ENCODE peak calls at places on chromosomes 16 and 17, in five cellular contexts. One of them, this sample, is unnamed.

GRCh38 chr17:41773190-41773588 is 13.3 kb downstream of the JUP start:
- DNase-seq in H1: no peak
- DNase-seq in K562: no peak
- DNase-seq in A549: peak
- DNase-seq in HepG2: peak
- DNase-seq in this sample: no peak

GRCh38 chr17:50316016-50316587 is 29.8 kb upstream of the XYLT2 start:
- DNase-seq in K562: no peak
- DNase-seq in A549: no peak
- DNase-seq in HepG2: no peak
- DNase-seq in H1: no peak
- DNase-seq in this sample: peak

GRCh38 chr16:50188619-50189136 is 35.6 kb downstream of the TENT4B start:
- DNase-seq in HepG2: no peak
- DNase-seq in K562: no peak
- DNase-seq in A549: no peak
- DNase-seq in H1: no peak
- DNase-seq in this sample: no peak

GRCh38 chr17:76701471-76701967 is 9.2 kb downstream of the MXRA7 start:
- DNase-seq in A549: no peak
- DNase-seq in K562: no peak
- DNase-seq in H1: no peak
- DNase-seq in HepG2: peak
- DNase-seq in this sample: no peak

GRCh38 chr16:89581045-89581695 is 5.6 kb downstream of the CPNE7 start:
- DNase-seq in H1: no peak
- DNase-seq in K562: no peak
- DNase-seq in HepG2: peak
- DNase-seq in A549: peak
- DNase-seq in this sample: no peak

GRCh38 chr17:47288531-47289116 is 35.0 kb downstream of the ITGB3 start:
- DNase-seq in HepG2: no peak
- DNase-seq in A549: peak
- DNase-seq in K562: peak
- DNase-seq in H1: no peak
- DNase-seq in this sample: no peak

GRCh38 chr17:61289408-61290385 is 109.9 kb upstream of the TBX2 start:
- DNase-seq in K562: no peak
- DNase-seq in H1: no peak
- DNase-seq in HepG2: no peak
- DNase-seq in A549: no peak
- DNase-seq in this sample: no peak

GRCh38 chr16:734981-735881 is 5.6 kb downstream of the CIAO3 start:
- DNase-seq in A549: no peak
- DNase-seq in H1: no peak
- DNase-seq in K562: no peak
- DNase-seq in HepG2: no peak
- DNase-seq in this sample: no peak

GRCh38 chr16:22220714-22221113 is 14.6 kb downstream of the EEF2K start:
- DNase-seq in A549: no peak
- DNase-seq in H1: no peak
- DNase-seq in HepG2: no peak
- DNase-seq in K562: no peak
- DNase-seq in this sample: no peak
- TF ChIP-seq KDM1A in A549: no peak
- TF ChIP-seq KDM1A in H1: no peak
- TF ChIP-seq KDM1A in HepG2: no peak
- TF ChIP-seq KDM1A in K562: no peak
- TF ChIP-seq KDM1A in this sample: no peak

GRCh38 chr16:51757921-51758479 is 606.9 kb upstream of the SALL1 start:
- DNase-seq in A549: no peak
- DNase-seq in K562: no peak
- DNase-seq in HepG2: no peak
- DNase-seq in H1: no peak
- DNase-seq in this sample: no peak
- TF ChIP-seq KDM1A in A549: no peak
- TF ChIP-seq KDM1A in K562: no peak
- TF ChIP-seq KDM1A in HepG2: no peak
- TF ChIP-seq KDM1A in H1: no peak
- TF ChIP-seq KDM1A in this sample: no peak

GRCh38 chr17:68512967-68513474 is 791 bp downstream of the PRKAR1A start:
- DNase-seq in A549: peak
- DNase-seq in H1: no peak
- DNase-seq in K562: peak
- DNase-seq in HepG2: no peak
- DNase-seq in this sample: no peak
- TF ChIP-seq KDM1A in A549: no peak
- TF ChIP-seq KDM1A in H1: no peak
- TF ChIP-seq KDM1A in K562: peak
- TF ChIP-seq KDM1A in HepG2: no peak
- TF ChIP-seq KDM1A in this sample: no peak

GRCh38 chr17:52482271-52482670 is 323.8 kb upstream of the CA10 start:
- DNase-seq in K562: no peak
- DNase-seq in HepG2: no peak
- DNase-seq in A549: no peak
- DNase-seq in H1: no peak
- DNase-seq in this sample: no peak
- TF ChIP-seq KDM1A in K562: no peak
- TF ChIP-seq KDM1A in HepG2: no peak
- TF ChIP-seq KDM1A in A549: no peak
- TF ChIP-seq KDM1A in H1: no peak
- TF ChIP-seq KDM1A in this sample: no peak

GRCh38 chr17:9307313-9307998 is 268.2 kb downstream of the STX8 start:
- DNase-seq in A549: no peak
- DNase-seq in H1: no peak
- DNase-seq in K562: no peak
- DNase-seq in HepG2: no peak
- DNase-seq in this sample: no peak
- TF ChIP-seq KDM1A in A549: no peak
- TF ChIP-seq KDM1A in H1: no peak
- TF ChIP-seq KDM1A in K562: no peak
- TF ChIP-seq KDM1A in HepG2: no peak
- TF ChIP-seq KDM1A in this sample: no peak

DNA sequence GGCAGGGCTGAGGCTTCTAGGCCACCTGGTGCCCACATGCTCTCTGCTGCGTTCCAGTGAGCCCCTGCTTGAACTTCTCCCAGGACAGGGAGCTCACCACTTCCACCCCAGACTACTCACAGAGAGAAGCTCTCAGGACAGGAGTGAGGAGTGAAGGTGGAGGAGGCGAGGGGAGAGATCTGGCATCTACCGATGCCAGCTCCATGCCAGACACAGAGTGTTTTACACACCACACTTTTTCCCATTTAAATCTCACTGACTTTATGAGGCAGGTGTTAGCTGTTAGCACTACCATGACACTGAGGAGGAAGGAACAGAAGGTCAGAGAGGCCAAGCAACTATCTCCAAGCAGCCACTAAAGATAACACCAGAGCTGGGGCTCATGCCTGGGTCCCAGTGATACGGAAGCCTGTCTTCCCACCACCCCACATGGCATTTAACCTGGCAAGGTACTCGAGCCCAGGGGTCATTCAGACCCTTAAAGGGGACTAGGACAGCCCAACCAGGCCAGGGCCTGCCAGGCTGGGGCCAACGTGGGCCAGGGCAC is 6.8 kb downstream of the FAM83G start:
- DNase-seq in K562: peak
- DNase-seq in HepG2: no peak
- DNase-seq in H1: no peak
- DNase-seq in A549: no peak
- DNase-seq in this sample: no peak
- TF ChIP-seq KDM1A in K562: no peak
- TF ChIP-seq KDM1A in HepG2: no peak
- TF ChIP-seq KDM1A in H1: no peak
- TF ChIP-seq KDM1A in A549: no peak
- TF ChIP-seq KDM1A in this sample: no peak

GRCh38 chr17:307295-307691 is 45.3 kb downstream of the RPH3AL start:
- DNase-seq in H1: no peak
- DNase-seq in A549: no peak
- DNase-seq in K562: no peak
- DNase-seq in HepG2: no peak
- DNase-seq in this sample: no peak

GRCh38 chr17:306536-307294 is 45.9 kb downstream of the RPH3AL start:
- DNase-seq in A549: no peak
- DNase-seq in HepG2: no peak
- DNase-seq in H1: no peak
- DNase-seq in K562: no peak
- DNase-seq in this sample: no peak

GRCh38 chr17:305090-305976 is 47.3 kb downstream of the RPH3AL start:
- DNase-seq in HepG2: no peak
- DNase-seq in A549: peak
- DNase-seq in K562: no peak
- DNase-seq in H1: no peak
- DNase-seq in this sample: no peak

GRCh38 chr17:304461-304860 is 48.1 kb downstream of the RPH3AL start:
- DNase-seq in A549: no peak
- DNase-seq in K562: no peak
- DNase-seq in H1: no peak
- DNase-seq in HepG2: no peak
- DNase-seq in this sample: no peak

DNA sequence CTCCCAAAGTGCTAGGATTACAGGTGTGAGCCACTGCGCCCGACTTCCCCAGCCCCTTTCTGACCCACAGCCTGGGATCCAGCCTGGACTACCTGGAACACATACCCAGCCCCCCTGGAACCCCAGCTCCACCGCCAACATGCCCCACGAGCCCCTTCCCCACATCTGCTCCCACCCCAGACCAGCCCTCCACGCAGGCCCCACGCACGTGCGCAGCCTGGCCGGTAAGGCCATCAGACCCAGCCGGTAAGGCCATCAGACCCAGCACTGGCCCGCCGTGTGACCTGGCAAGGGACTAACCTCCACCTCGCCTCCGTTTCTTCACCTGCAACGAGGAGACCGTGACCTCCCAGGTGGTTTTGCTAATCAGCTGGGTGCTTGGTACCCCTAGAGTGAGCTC is 46.5 kb downstream of the RPH3AL start:
- DNase-seq in HepG2: no peak
- DNase-seq in K562: no peak
- DNase-seq in A549: no peak
- DNase-seq in H1: no peak
- DNase-seq in this sample: no peak
- TF ChIP-seq KDM1A in HepG2: no peak
- TF ChIP-seq KDM1A in K562: no peak
- TF ChIP-seq KDM1A in A549: no peak
- TF ChIP-seq KDM1A in H1: no peak
- TF ChIP-seq KDM1A in this sample: no peak

DNA sequence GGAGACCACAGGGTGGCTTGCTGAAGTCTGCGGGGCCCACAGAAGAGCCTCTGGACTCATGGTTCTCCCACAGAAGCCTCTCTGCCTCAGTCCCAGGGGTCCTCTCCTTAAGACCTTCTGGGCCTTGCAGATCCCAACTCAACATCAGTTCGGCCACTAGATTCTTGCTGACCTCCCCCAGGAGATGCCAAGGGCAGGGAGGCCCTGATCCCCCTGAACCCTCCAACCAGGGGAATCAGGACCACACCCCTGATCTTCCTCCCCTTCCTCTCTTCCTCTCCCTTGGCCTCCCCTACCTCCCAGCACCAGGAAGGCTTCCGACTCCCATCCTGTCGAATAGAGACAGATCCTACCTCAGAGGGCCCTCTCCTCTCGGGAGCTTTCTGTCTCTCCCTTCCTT is 53.4 kb downstream of the NOS2 start:
- DNase-seq in H1: no peak
- DNase-seq in A549: no peak
- DNase-seq in HepG2: no peak
- DNase-seq in K562: no peak
- DNase-seq in this sample: no peak
- TF ChIP-seq KDM1A in H1: no peak
- TF ChIP-seq KDM1A in A549: no peak
- TF ChIP-seq KDM1A in HepG2: no peak
- TF ChIP-seq KDM1A in K562: no peak
- TF ChIP-seq KDM1A in this sample: no peak